ENCODE peak calls at places on chromosome 12, in four cellular contexts. W is HepG2, X is IMR-90, L is lower leg skin. O is an unnamed sample.
A peak's percentile ranks its signal among the peaks of the same experiment; 100 is the strongest.

GRCh38 chr12:54126696-54127537 is 61.9 kb downstream of the SMUG1 start:
- DNase-seq in L (peak; percentile 97), W (no peak), X (no peak), O (no peak)

GRCh38 chr12:30701056-30701455 is 5.4 kb upstream of the IPO8 start:
- DNase-seq in L (no peak), W (no peak), X (peak; percentile 56), O (no peak)

GRCh38 chr12:11965258-11965910 is 105.4 kb upstream of the BCL2L14 start:
- DNase-seq in X (no peak), W (no peak), L (no peak), O (no peak)

GRCh38 chr12:5254703-5255102 is 177.2 kb upstream of the NTF3 start:
- DNase-seq in X (no peak), W (no peak), L (no peak), O (no peak)

GRCh38 chr12:121560392-121561021 is 20.3 kb downstream of the KDM2B start:
- DNase-seq in L (no peak), W (no peak), X (no peak), O (no peak)

GRCh38 chr12:119624971-119625370 is 31.4 kb downstream of the TMEM233 start:
- DNase-seq in X (no peak), W (no peak), L (no peak), O (no peak)

GRCh38 chr12:129049917-129050316 is 196.6 kb downstream of the GLT1D1 start:
- DNase-seq in L (no peak), W (no peak), X (no peak), O (no peak)

GRCh38 chr12:112851024-112851777 is 55.6 kb upstream of the OAS1 start:
- DNase-seq in W (no peak), X (no peak), L (peak; percentile 29), O (no peak)

GRCh38 chr12:111789779-111790178 is 23.0 kb downstream of the ALDH2 start:
- DNase-seq in X (no peak), L (no peak), W (no peak), O (no peak)

DNA sequence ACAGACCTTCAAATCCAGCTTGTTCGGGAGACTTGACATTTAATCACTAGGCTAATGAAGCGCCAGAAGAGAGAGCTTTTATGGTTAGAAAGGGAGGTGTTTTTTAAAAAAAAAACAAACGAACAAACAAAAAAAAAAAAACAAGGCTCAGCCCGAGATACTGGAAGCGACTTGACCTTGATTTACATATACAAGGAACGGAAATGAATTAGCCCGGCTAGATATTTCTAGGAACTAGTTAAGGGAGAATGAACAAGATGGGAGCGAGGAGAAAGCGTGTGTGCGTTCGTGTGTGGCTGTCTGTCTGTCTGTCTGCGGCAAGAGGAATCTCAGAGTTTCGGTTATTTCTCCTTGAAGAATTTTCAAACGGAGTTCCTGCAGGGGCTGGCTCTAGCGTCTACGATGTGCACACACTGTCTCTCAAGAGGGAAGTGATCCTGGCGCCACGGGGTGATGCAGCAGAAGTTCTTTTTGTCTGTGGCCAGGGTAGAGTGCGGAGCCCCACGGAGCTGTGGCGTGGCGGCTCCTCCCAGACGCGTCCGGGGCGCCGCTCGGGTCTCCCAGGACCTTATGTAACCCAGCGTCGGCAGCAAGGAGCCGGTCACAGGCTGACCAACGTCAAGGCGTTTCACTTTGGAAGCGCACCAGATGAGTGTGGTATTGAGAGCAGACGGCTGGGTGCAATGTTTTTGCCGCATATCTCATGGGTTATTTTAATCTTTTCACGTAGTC is 18.8 kb downstream of the SOCS2 start:
- DNase-seq in X (peak; percentile 87), W (no peak), L (peak; percentile 95), O (peak; percentile 71)
- TF ChIP-seq POLR2A in X (peak; percentile 85), W (no peak), L (no peak), O (peak; percentile 69)

DNA sequence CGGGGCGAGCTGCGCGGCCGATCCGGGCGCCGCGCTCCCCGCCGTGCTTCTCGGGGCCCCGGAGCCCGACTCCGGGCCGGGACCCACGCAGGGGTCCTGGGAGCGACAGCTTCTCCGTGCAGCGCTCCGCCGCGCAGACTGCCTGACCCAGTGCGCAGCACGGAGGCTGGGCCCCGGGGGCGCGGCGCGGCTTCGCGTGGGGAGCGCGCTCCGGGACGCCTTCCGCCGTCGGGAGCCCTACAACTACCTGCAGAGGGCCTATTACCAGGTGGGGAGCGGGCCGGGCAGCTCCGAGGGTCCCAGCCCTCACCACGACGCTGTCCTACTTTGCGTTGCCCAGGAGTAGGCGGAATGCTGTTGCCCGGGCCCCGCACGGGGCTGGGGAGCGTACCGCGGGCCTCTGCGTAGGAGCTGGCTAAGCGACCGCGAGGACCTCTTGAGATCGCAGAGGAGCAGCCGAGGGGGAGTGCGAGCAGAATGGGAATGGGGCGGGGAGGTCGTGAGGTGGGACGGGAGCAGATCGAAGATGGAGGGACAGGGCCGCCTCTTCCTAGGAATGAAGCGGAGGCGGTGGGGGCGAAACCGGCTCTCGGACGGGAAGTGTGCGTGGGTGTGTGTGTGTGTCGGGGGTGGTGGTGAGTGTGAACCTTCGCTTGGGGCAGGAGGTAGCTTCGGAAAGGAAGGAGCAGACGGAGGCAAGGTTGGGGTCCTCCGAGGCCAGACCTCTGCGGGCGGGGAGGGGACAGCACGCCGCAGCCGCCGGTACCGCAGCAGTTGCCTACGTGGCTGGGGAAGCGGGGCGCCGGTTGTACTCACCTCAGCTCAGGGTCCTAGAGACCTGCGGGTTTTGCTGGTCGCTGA is 694 bp downstream of the P3H3 start:
- DNase-seq in W (no peak), X (peak; percentile 50), L (peak; percentile 93), O (no peak)
- TF ChIP-seq POLR2A in W (no peak), X (no peak), L (no peak), O (no peak)

DNA sequence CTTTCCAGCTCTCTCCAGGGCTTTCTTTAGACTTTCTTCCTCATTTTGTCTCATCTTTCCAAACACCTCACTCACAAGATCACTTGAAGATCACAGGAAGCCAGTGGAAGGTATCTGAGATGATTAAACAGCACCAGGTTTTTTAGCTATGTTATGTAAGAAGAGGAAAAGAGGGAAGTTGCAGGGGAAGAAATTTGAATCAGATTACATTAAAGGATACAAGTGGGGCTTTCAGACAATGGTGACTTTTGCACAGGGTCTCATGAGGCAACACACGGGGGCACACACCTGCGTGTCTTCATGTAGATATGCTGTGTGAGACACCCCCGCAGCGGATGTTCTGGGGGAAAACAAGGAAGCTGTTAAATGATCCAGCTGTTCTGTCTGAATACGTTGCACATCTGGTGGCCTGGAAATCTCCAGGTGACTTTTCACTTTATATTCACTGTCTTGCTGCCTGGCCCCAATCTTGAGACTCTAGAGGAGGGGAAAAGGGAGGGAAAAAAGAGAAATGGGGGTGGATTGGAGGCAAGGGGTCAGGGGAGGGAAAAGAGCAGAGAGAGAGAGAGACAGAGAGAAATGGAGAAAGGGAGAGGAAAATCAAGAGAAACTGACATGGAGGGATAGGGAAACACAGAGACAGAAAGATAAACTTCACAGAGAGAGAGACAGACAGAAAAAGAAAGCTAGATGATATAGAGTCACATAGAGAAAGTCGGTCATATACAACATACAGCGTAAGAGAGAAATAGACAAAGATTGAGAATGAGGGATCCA is 36.3 kb upstream of the PPP1CC start:
- DNase-seq in W (no peak), L (no peak), X (no peak), O (no peak)
- TF ChIP-seq POLR2A in W (no peak), L (no peak), X (no peak), O (no peak)

GRCh38 chr12:47963340-47964040 is at the start of gene TMEM106C:
- DNase-seq in W (peak; percentile 82), X (peak; percentile 85), L (peak; percentile 98), O (peak; percentile 93)
- TF ChIP-seq POLR2A in W (peak; percentile 63), X (no peak), L (no peak), O (peak; percentile 34)